ENCODE peak calls at places on chromosomes 2 and 18, in six cellular contexts. X is heart right ventricle; L is CD4-positive, alpha-beta memory T cell; E is neuronal stem cell; A is IMR-90; P is naive thymus-derived CD4-positive, alpha-beta T cell. R is an unnamed sample.

GRCh38 chr2:231930601-231931281 is 4.5 kb upstream of the NPPC start:
- DNase-seq in X (peak; percentile 64), L (no peak), E (no peak), A (no peak), P (no peak), R (no peak)

GRCh38 chr2:95346738-95347671 is 49.9 kb downstream of the KCNIP3 start:
- DNase-seq in X (peak; percentile 44), L (no peak), E (peak; percentile 20), A (no peak), P (no peak), R (no peak)

GRCh38 chr2:31286961-31287550 is 53.1 kb downstream of the EHD3 start:
- DNase-seq in X (no peak), L (no peak), E (no peak), A (no peak), P (no peak), R (peak; percentile 54)

GRCh38 chr2:234178309-234179030 is 128.0 kb downstream of the SPP2 start:
- DNase-seq in X (no peak), L (no peak), E (no peak), A (peak; percentile 10), P (no peak), R (no peak)

GRCh38 chr2:20196053-20196880 is 28.7 kb downstream of the SDC1 start:
- DNase-seq in X (no peak), L (no peak), E (no peak), A (no peak), P (no peak), R (no peak)

GRCh38 chr2:232376713-232377112 is 1.8 kb upstream of the ALPP start:
- DNase-seq in X (no peak), L (no peak), E (no peak), A (no peak), P (no peak), R (no peak)

GRCh38 chr2:225494100-225494459 is 94.6 kb downstream of the NYAP2 start:
- DNase-seq in X (no peak), L (no peak), E (no peak), A (no peak), P (no peak), R (no peak)

GRCh38 chr2:171703574-171704347 is 16.5 kb downstream of the DYNC1I2 start:
- DNase-seq in X (no peak), L (peak; percentile 20), E (peak; percentile 30), A (peak; percentile 56), P (peak; percentile 10), R (peak; percentile 29)

GRCh38 chr2:64311948-64312621 is 141.9 kb upstream of the LGALSL start:
- DNase-seq in X (peak; percentile 61), L (no peak), E (peak; percentile 54), A (peak; percentile 78), P (no peak), R (peak; percentile 97)

GRCh38 chr18:76495435-76496199 is 575 bp upstream of the ZNF516 start:
- DNase-seq in X (peak; percentile 36), L (no peak), E (peak; percentile 70), A (peak; percentile 65), P (peak; percentile 27), R (peak; percentile 40)

GRCh38 chr2:157784823-157785175 is 91.3 kb downstream of the ACVR1 start:
- DNase-seq in X (no peak), L (no peak), E (no peak), A (no peak), P (no peak), R (no peak)

GRCh38 chr2:189045836-189046235 is 71.7 kb downstream of the COL3A1 start:
- DNase-seq in X (no peak), L (no peak), E (no peak), A (no peak), P (no peak), R (no peak)

GRCh38 chr2:160994141-160995002 is 165.9 kb upstream of the TANK start:
- DNase-seq in X (no peak), L (peak; percentile 81), E (peak; percentile 71), A (peak; percentile 90), P (peak; percentile 80), R (peak; percentile 90)

GRCh38 chr2:10430886-10431622 is 17.1 kb downstream of the ODC1 start:
- DNase-seq in X (no peak), L (no peak), E (no peak), A (no peak), P (no peak), R (no peak)

GRCh38 chr18:52288403-52289004 is 51.5 kb upstream of the DCC start:
- DNase-seq in X (peak; percentile 10), L (no peak), E (peak; percentile 27), A (no peak), P (no peak), R (no peak)

GRCh38 chr18:24491882-24492281 is 31.4 kb downstream of the HRH4 start:
- DNase-seq in X (no peak), L (no peak), E (no peak), A (no peak), P (no peak), R (no peak)

GRCh38 chr2:231764752-231765151 is 16.3 kb downstream of the PDE6D start:
- DNase-seq in X (no peak), L (no peak), E (no peak), A (no peak), P (no peak), R (no peak)

GRCh38 chr2:236993799-236994198 is 91.9 kb upstream of the COPS8 start:
- DNase-seq in X (no peak), L (no peak), E (no peak), A (no peak), P (no peak), R (no peak)

GRCh38 chr18:4453712-4454547 is 1.2 kb downstream of the DLGAP1 start:
- DNase-seq in X (no peak), L (no peak), E (peak; percentile 44), A (no peak), P (no peak), R (no peak)

GRCh38 chr2:17805166-17805565 is 11.1 kb upstream of the MSGN1 start:
- DNase-seq in X (no peak), L (no peak), E (no peak), A (no peak), P (no peak), R (no peak)

GRCh38 chr2:172588931-172589330 is 33.0 kb downstream of the PDK1 start:
- DNase-seq in X (no peak), L (no peak), E (no peak), A (peak; percentile 61), P (no peak), R (peak; percentile 9)

GRCh38 chr18:42828881-42829280 is 286.6 kb downstream of the RIT2 start:
- DNase-seq in X (no peak), L (no peak), E (no peak), A (no peak), P (no peak), R (no peak)

GRCh38 chr2:197293252-197294007 is 17.1 kb downstream of the ANKRD44 start:
- DNase-seq in X (no peak), L (peak; percentile 43), E (no peak), A (no peak), P (no peak), R (no peak)

GRCh38 chr18:46250084-46250811 is 146.1 kb downstream of the HAUS1 start:
- DNase-seq in X (no peak), L (peak; percentile 73), E (no peak), A (peak; percentile 92), P (peak; percentile 73), R (peak; percentile 87)

GRCh38 chr18:1573732-1574131 is 669.1 kb downstream of the ADCYAP1 start:
- DNase-seq in X (no peak), L (no peak), E (no peak), A (no peak), P (no peak), R (no peak)

GRCh38 chr2:134669731-134670669 is 48.8 kb downstream of the TMEM163 start:
- DNase-seq in X (no peak), L (peak; percentile 91), E (no peak), A (no peak), P (peak; percentile 93), R (no peak)

GRCh38 chr2:69694894-69695849 is 46.8 kb upstream of the ANXA4 start:
- DNase-seq in X (no peak), L (no peak), E (no peak), A (peak; percentile 91), P (no peak), R (peak; percentile 67)

GRCh38 chr2:55119711-55120487 is 69.6 kb upstream of the RTN4 start:
- DNase-seq in X (no peak), L (no peak), E (no peak), A (no peak), P (no peak), R (no peak)

GRCh38 chr2:12048551-12048950 is 302.1 kb downstream of the LPIN1 start:
- DNase-seq in X (no peak), L (no peak), E (no peak), A (no peak), P (no peak), R (no peak)

GRCh38 chr18:22964116-22964515 is 31.0 kb downstream of the RBBP8 start:
- DNase-seq in X (no peak), L (no peak), E (no peak), A (peak; percentile 47), P (no peak), R (no peak)

GRCh38 chr2:112713926-112714325 is 6.9 kb upstream of the NT5DC4 start:
- DNase-seq in X (no peak), L (no peak), E (no peak), A (no peak), P (no peak), R (no peak)

GRCh38 chr2:3319134-3319533 is 58.5 kb downstream of the EIPR1 start:
- DNase-seq in X (no peak), L (no peak), E (no peak), A (no peak), P (no peak), R (no peak)

GRCh38 chr18:45324489-45325111 is 290.7 kb upstream of the SLC14A2 start:
- DNase-seq in X (peak; percentile 48), L (no peak), E (peak; percentile 11), A (peak; percentile 8), P (no peak), R (peak; percentile 23)

GRCh38 chr2:1887915-1888314 is 143.6 kb upstream of the PXDN start:
- DNase-seq in X (no peak), L (no peak), E (no peak), A (peak; percentile 3), P (no peak), R (no peak)
- H3K27me3 ChIP-seq in X (no peaks in the 10 kb centered on the region), L (no peaks in the 10 kb centered on the region), E (no peaks in the 10 kb centered on the region), A (no peaks in the 10 kb centered on the region), P (no peaks in the 10 kb centered on the region), R (no peaks in the 10 kb centered on the region)

GRCh38 chr2:39266139-39266805 is 22.5 kb upstream of the CDKL4 start:
- DNase-seq in X (no peak), L (no peak), E (no peak), A (peak; percentile 36), P (peak; percentile 13), R (no peak)
- H3K36me3 ChIP-seq in X (peaks cover 19% of the 10 kb centered on the region), L (no peaks in the 10 kb centered on the region), E (peaks cover 95% of the 10 kb centered on the region), A (peaks cover 14% of the 10 kb centered on the region), P (no peaks in the 10 kb centered on the region), R (peaks cover 10% of the 10 kb centered on the region)

DNA sequence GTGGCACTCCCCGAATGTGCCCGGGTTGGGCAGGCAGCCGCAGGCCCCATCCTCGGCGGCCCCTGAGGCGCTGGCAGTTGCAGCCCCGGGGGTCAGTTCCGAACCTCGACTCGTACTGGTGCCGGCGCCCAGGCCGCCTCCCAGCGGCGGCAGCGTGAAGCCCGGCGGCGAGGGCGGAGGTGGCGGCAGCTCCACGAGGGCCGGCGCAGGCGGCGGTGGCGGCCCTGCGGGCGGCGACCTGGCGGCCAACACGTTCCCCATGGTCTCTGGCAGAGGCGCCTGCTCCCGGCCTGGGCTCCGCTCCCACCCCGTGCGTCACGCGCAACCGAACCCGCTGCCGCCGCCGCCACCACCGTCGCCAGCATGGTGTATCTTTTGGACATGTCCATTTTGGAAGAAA is 196.3 kb downstream of the CCDC74A start:
- DNase-seq in X (peak; percentile 57), L (no peak), E (no peak), A (no peak), P (no peak), R (no peak)
- H3K4me3 ChIP-seq in X (no peak overlapping the region), L (no peak overlapping the region), E (no peak overlapping the region), A (no peak overlapping the region), P (no peak overlapping the region), R (no peak overlapping the region)

GRCh38 chr2:44959855-44960254 is 18.4 kb downstream of the SIX3 start:
- DNase-seq in X (no peak), L (no peak), E (no peak), A (no peak), P (no peak), R (no peak)
- H3K27me3 ChIP-seq in X (peaks cover 5% of the 10 kb centered on the region), L (peaks cover 4% of the 10 kb centered on the region), E (no peaks in the 10 kb centered on the region), A (peaks cover 33% of the 10 kb centered on the region), P (no peaks in the 10 kb centered on the region), R (peaks cover 8% of the 10 kb centered on the region)